ENCODE peak calls at places on chromosomes 13 and 19, in five cellular contexts. I, W, X, Z and K are unnamed samples.

GRCh38 chr13:24215732-24216131 is 55.2 kb downstream of the SPATA13 start:
- DNase-seq in W (no peak), I (no peak), X (no peak), Z (no peak), K (no peak)

GRCh38 chr13:19984430-19985218 is 26.1 kb downstream of the ZMYM2 start:
- DNase-seq in W (no peak), X (peak), I (no peak), Z (no peak), K (no peak)

GRCh38 chr19:33420821-33421220 is 47.3 kb downstream of the CEBPG start:
- DNase-seq in I (no peak), Z (no peak), W (no peak), X (no peak), K (no peak)

GRCh38 chr13:112791662-112792440 is 102.0 kb downstream of the ATP11A start:
- DNase-seq in X (peak), Z (no peak), W (no peak), I (no peak), K (no peak)

GRCh38 chr19:30678168-30678567 is 306.0 kb downstream of the ZNF536 start:
- DNase-seq in I (no peak), X (no peak), Z (no peak), W (no peak), K (no peak)

GRCh38 chr19:53809518-53810186 is 14.5 kb downstream of the NLRP12 start:
- DNase-seq in W (no peak), Z (no peak), X (peak), I (no peak), K (no peak)

GRCh38 chr13:106145070-106145469 is 390.4 kb downstream of the EFNB2 start:
- DNase-seq in W (no peak), Z (no peak), X (no peak), I (no peak), K (no peak)

GRCh38 chr13:85659493-85659892 is 139.7 kb downstream of the SLITRK6 start:
- DNase-seq in I (no peak), Z (no peak), W (no peak), X (no peak), K (peak)

GRCh38 chr13:55069746-55070145 is 2041.1 kb downstream of the OLFM4 start:
- DNase-seq in Z (no peak), I (no peak), W (no peak), X (no peak), K (no peak)

GRCh38 chr19:8505680-8506401 is 3.4 kb upstream of the PRAM1 start:
- DNase-seq in I (peak), X (peak), W (peak), Z (no peak), K (no peak)

GRCh38 chr13:78239681-78240080 is 321.1 kb upstream of the EDNRB start:
- DNase-seq in I (no peak), W (no peak), Z (no peak), X (no peak), K (no peak)

GRCh38 chr19:29850482-29850881 is 38.7 kb downstream of the CCNE1 start:
- DNase-seq in W (no peak), Z (no peak), I (no peak), X (no peak), K (no peak)

GRCh38 chr13:109652536-109652935 is 133.8 kb downstream of the IRS2 start:
- DNase-seq in Z (no peak), X (no peak), W (no peak), I (no peak), K (no peak)